ENCODE peak calls at places on chromosomes 2 and 18, in seven cellular contexts. One of them, this sample, is unnamed.

GRCh38 chr2:236676131-236676873 is 106.7 kb downstream of the ACKR3 start:
- DNase-seq in H1: no peak
- DNase-seq in heart left ventricle: no peak
- DNase-seq in transverse colon: no peak
- DNase-seq in colonic mucosa: no peak
- DNase-seq in testis: no peak
- DNase-seq in GM23248: no peak
- DNase-seq in this sample: no peak

GRCh38 chr2:241702155-241702404 is 241 bp downstream of the ING5 start:
- DNase-seq in H1: no peak
- DNase-seq in heart left ventricle: no peak
- DNase-seq in transverse colon: no peak
- DNase-seq in colonic mucosa: no peak
- DNase-seq in testis: no peak
- DNase-seq in GM23248: no peak
- DNase-seq in this sample: no peak

GRCh38 chr2:239288237-239288636 is 112.6 kb downstream of the HDAC4 start:
- DNase-seq in H1: no peak
- DNase-seq in heart left ventricle: no peak
- DNase-seq in transverse colon: no peak
- DNase-seq in colonic mucosa: no peak
- DNase-seq in testis: no peak
- DNase-seq in GM23248: no peak
- DNase-seq in this sample: no peak

GRCh38 chr2:217996345-217996744 is 6.5 kb downstream of the TNS1 start:
- DNase-seq in H1: no peak
- DNase-seq in heart left ventricle: no peak
- DNase-seq in transverse colon: no peak
- DNase-seq in colonic mucosa: peak
- DNase-seq in testis: peak
- DNase-seq in GM23248: peak
- DNase-seq in this sample: no peak

GRCh38 chr2:99648115-99648850 is 158.5 kb upstream of the REV1 start:
- DNase-seq in H1: no peak
- DNase-seq in heart left ventricle: no peak
- DNase-seq in transverse colon: no peak
- DNase-seq in colonic mucosa: no peak
- DNase-seq in testis: peak
- DNase-seq in GM23248: peak
- DNase-seq in this sample: no peak

GRCh38 chr2:225164406-225165048 is 122.3 kb upstream of the DOCK10 start:
- DNase-seq in H1: no peak
- DNase-seq in heart left ventricle: no peak
- DNase-seq in transverse colon: no peak
- DNase-seq in colonic mucosa: no peak
- DNase-seq in testis: no peak
- DNase-seq in GM23248: peak
- DNase-seq in this sample: no peak

GRCh38 chr2:136381722-136382633 is 264.0 kb upstream of the CXCR4 start:
- DNase-seq in H1: no peak
- DNase-seq in heart left ventricle: no peak
- DNase-seq in transverse colon: peak
- DNase-seq in colonic mucosa: no peak
- DNase-seq in testis: no peak
- DNase-seq in GM23248: no peak
- DNase-seq in this sample: no peak

GRCh38 chr2:164981217-164981990 is 26.1 kb upstream of the SLC38A11 start:
- DNase-seq in H1: no peak
- DNase-seq in heart left ventricle: no peak
- DNase-seq in transverse colon: no peak
- DNase-seq in colonic mucosa: no peak
- DNase-seq in testis: no peak
- DNase-seq in GM23248: peak
- DNase-seq in this sample: no peak

GRCh38 chr2:121049921-121050585 is 234.9 kb downstream of the TFCP2L1 start:
- DNase-seq in H1: no peak
- DNase-seq in heart left ventricle: no peak
- DNase-seq in transverse colon: no peak
- DNase-seq in colonic mucosa: no peak
- DNase-seq in testis: no peak
- DNase-seq in GM23248: no peak
- DNase-seq in this sample: no peak

GRCh38 chr2:6968319-6969100 is 51.3 kb downstream of the RNF144A start:
- DNase-seq in H1: no peak
- DNase-seq in heart left ventricle: peak
- DNase-seq in transverse colon: no peak
- DNase-seq in colonic mucosa: no peak
- DNase-seq in testis: no peak
- DNase-seq in GM23248: no peak
- DNase-seq in this sample: no peak

GRCh38 chr2:3104261-3104660 is 273.4 kb downstream of the EIPR1 start:
- DNase-seq in H1: no peak
- DNase-seq in heart left ventricle: no peak
- DNase-seq in transverse colon: no peak
- DNase-seq in colonic mucosa: no peak
- DNase-seq in testis: no peak
- DNase-seq in GM23248: no peak
- DNase-seq in this sample: no peak

GRCh38 chr2:219759801-219760200 is 132.4 kb downstream of the SLC4A3 start:
- DNase-seq in H1: no peak
- DNase-seq in heart left ventricle: no peak
- DNase-seq in transverse colon: no peak
- DNase-seq in colonic mucosa: no peak
- DNase-seq in testis: no peak
- DNase-seq in GM23248: no peak
- DNase-seq in this sample: no peak

GRCh38 chr18:48724455-48724854 is 185.6 kb downstream of the CTIF start:
- DNase-seq in H1: no peak
- DNase-seq in heart left ventricle: no peak
- DNase-seq in transverse colon: peak
- DNase-seq in colonic mucosa: no peak
- DNase-seq in testis: no peak
- DNase-seq in GM23248: no peak
- DNase-seq in this sample: no peak

GRCh38 chr2:16261071-16261470 is 320.7 kb downstream of the MYCN start:
- DNase-seq in H1: no peak
- DNase-seq in heart left ventricle: no peak
- DNase-seq in transverse colon: no peak
- DNase-seq in colonic mucosa: no peak
- DNase-seq in testis: no peak
- DNase-seq in GM23248: no peak
- DNase-seq in this sample: no peak

GRCh38 chr2:45120546-45120945 is 111.3 kb upstream of the SIX2 start:
- DNase-seq in H1: no peak
- DNase-seq in heart left ventricle: no peak
- DNase-seq in transverse colon: no peak
- DNase-seq in colonic mucosa: no peak
- DNase-seq in testis: no peak
- DNase-seq in GM23248: peak
- DNase-seq in this sample: no peak

GRCh38 chr18:944440-944839 is 39.8 kb downstream of the ADCYAP1 start:
- DNase-seq in H1: no peak
- DNase-seq in heart left ventricle: no peak
- DNase-seq in transverse colon: no peak
- DNase-seq in colonic mucosa: no peak
- DNase-seq in testis: peak
- DNase-seq in GM23248: peak
- DNase-seq in this sample: peak

GRCh38 chr2:233414777-233415570 is 60.7 kb downstream of the DGKD start:
- DNase-seq in H1: no peak
- DNase-seq in heart left ventricle: no peak
- DNase-seq in transverse colon: no peak
- DNase-seq in colonic mucosa: peak
- DNase-seq in testis: peak
- DNase-seq in GM23248: peak
- DNase-seq in this sample: no peak

GRCh38 chr2:46117379-46117778 is 179.8 kb upstream of the EPAS1 start:
- DNase-seq in H1: no peak
- DNase-seq in heart left ventricle: no peak
- DNase-seq in transverse colon: no peak
- DNase-seq in colonic mucosa: no peak
- DNase-seq in testis: no peak
- DNase-seq in GM23248: peak
- DNase-seq in this sample: peak

GRCh38 chr18:48947583-48947982 is 3.2 kb downstream of the SMAD7 start:
- DNase-seq in H1: no peak
- DNase-seq in heart left ventricle: peak
- DNase-seq in transverse colon: no peak
- DNase-seq in colonic mucosa: no peak
- DNase-seq in testis: no peak
- DNase-seq in GM23248: peak
- DNase-seq in this sample: no peak

GRCh38 chr2:102540882-102541281 is 67.9 kb downstream of the SLC9A4 start:
- DNase-seq in H1: no peak
- DNase-seq in heart left ventricle: no peak
- DNase-seq in transverse colon: peak
- DNase-seq in colonic mucosa: peak
- DNase-seq in testis: no peak
- DNase-seq in GM23248: no peak
- DNase-seq in this sample: peak

GRCh38 chr2:152441961-152442360 is 107.0 kb downstream of the FMNL2 start:
- DNase-seq in H1: no peak
- DNase-seq in heart left ventricle: no peak
- DNase-seq in transverse colon: no peak
- DNase-seq in colonic mucosa: no peak
- DNase-seq in testis: no peak
- DNase-seq in GM23248: no peak
- DNase-seq in this sample: no peak

GRCh38 chr2:224211821-224212220 is 172.7 kb upstream of the SERPINE2 start:
- DNase-seq in H1: no peak
- DNase-seq in heart left ventricle: no peak
- DNase-seq in transverse colon: no peak
- DNase-seq in colonic mucosa: no peak
- DNase-seq in testis: peak
- DNase-seq in GM23248: peak
- DNase-seq in this sample: no peak

GRCh38 chr18:33372442-33372841 is 68.1 kb downstream of the CCDC178 start:
- DNase-seq in H1: no peak
- DNase-seq in heart left ventricle: no peak
- DNase-seq in transverse colon: no peak
- DNase-seq in colonic mucosa: no peak
- DNase-seq in testis: no peak
- DNase-seq in GM23248: no peak
- DNase-seq in this sample: no peak

GRCh38 chr18:6650756-6651155 is 78.8 kb upstream of the ARHGAP28 start:
- DNase-seq in H1: no peak
- DNase-seq in heart left ventricle: no peak
- DNase-seq in transverse colon: no peak
- DNase-seq in colonic mucosa: no peak
- DNase-seq in testis: no peak
- DNase-seq in GM23248: no peak
- DNase-seq in this sample: no peak

GRCh38 chr18:78069784-78070664 is 820.4 kb downstream of the GALR1 start:
- DNase-seq in H1: no peak
- DNase-seq in heart left ventricle: peak
- DNase-seq in transverse colon: peak
- DNase-seq in colonic mucosa: no peak
- DNase-seq in testis: peak
- DNase-seq in GM23248: no peak
- DNase-seq in this sample: no peak

GRCh38 chr18:74050807-74051206 is 96.8 kb downstream of the FBXO15 start:
- DNase-seq in H1: no peak
- DNase-seq in heart left ventricle: no peak
- DNase-seq in transverse colon: no peak
- DNase-seq in colonic mucosa: no peak
- DNase-seq in testis: no peak
- DNase-seq in GM23248: no peak
- DNase-seq in this sample: no peak
- H3K27ac ChIP-seq in H1: no peak
- H3K27ac ChIP-seq in heart left ventricle: no peak
- H3K27ac ChIP-seq in transverse colon: no peak
- H3K27ac ChIP-seq in colonic mucosa: no peak
- H3K27ac ChIP-seq in testis: no peak
- H3K27ac ChIP-seq in GM23248: no peak
- H3K27ac ChIP-seq in this sample: no peak

GRCh38 chr2:127526142-127526939 is at the start of gene IWS1:
- DNase-seq in H1: peak
- DNase-seq in heart left ventricle: peak
- DNase-seq in transverse colon: peak
- DNase-seq in colonic mucosa: peak
- DNase-seq in testis: peak
- DNase-seq in GM23248: peak
- DNase-seq in this sample: peak

GRCh38 chr2:127530245-127531132 is 4.2 kb upstream of the IWS1 start:
- DNase-seq in H1: no peak
- DNase-seq in heart left ventricle: no peak
- DNase-seq in transverse colon: no peak
- DNase-seq in colonic mucosa: no peak
- DNase-seq in testis: no peak
- DNase-seq in GM23248: peak
- DNase-seq in this sample: no peak

GRCh38 chr2:127531133-127531709 is 4.3 kb upstream of the MYO7B start:
- DNase-seq in H1: no peak
- DNase-seq in heart left ventricle: no peak
- DNase-seq in transverse colon: peak
- DNase-seq in colonic mucosa: no peak
- DNase-seq in testis: no peak
- DNase-seq in GM23248: peak
- DNase-seq in this sample: no peak

GRCh38 chr2:127526940-127527804 is 883 bp upstream of the IWS1 start:
- DNase-seq in H1: no peak
- DNase-seq in heart left ventricle: no peak
- DNase-seq in transverse colon: no peak
- DNase-seq in colonic mucosa: peak
- DNase-seq in testis: no peak
- DNase-seq in GM23248: no peak
- DNase-seq in this sample: peak

GRCh38 chr2:127528487-127528886 is 2.2 kb upstream of the IWS1 start:
- DNase-seq in H1: no peak
- DNase-seq in heart left ventricle: no peak
- DNase-seq in transverse colon: no peak
- DNase-seq in colonic mucosa: no peak
- DNase-seq in testis: no peak
- DNase-seq in GM23248: no peak
- DNase-seq in this sample: no peak
- H3K27ac ChIP-seq in H1: no peak
- H3K27ac ChIP-seq in heart left ventricle: no peak
- H3K27ac ChIP-seq in transverse colon: no peak
- H3K27ac ChIP-seq in colonic mucosa: no peak
- H3K27ac ChIP-seq in testis: no peak
- H3K27ac ChIP-seq in GM23248: no peak
- H3K27ac ChIP-seq in this sample: no peak

GRCh38 chr2:86069783-86070339 is 35.8 kb downstream of the POLR1A start:
- DNase-seq in H1: no peak
- DNase-seq in heart left ventricle: no peak
- DNase-seq in transverse colon: no peak
- DNase-seq in colonic mucosa: no peak
- DNase-seq in testis: no peak
- DNase-seq in GM23248: no peak
- DNase-seq in this sample: no peak
- H3K27ac ChIP-seq in H1: no peak
- H3K27ac ChIP-seq in heart left ventricle: no peak
- H3K27ac ChIP-seq in transverse colon: no peak
- H3K27ac ChIP-seq in colonic mucosa: no peak
- H3K27ac ChIP-seq in testis: no peak
- H3K27ac ChIP-seq in GM23248: no peak
- H3K27ac ChIP-seq in this sample: no peak

DNA sequence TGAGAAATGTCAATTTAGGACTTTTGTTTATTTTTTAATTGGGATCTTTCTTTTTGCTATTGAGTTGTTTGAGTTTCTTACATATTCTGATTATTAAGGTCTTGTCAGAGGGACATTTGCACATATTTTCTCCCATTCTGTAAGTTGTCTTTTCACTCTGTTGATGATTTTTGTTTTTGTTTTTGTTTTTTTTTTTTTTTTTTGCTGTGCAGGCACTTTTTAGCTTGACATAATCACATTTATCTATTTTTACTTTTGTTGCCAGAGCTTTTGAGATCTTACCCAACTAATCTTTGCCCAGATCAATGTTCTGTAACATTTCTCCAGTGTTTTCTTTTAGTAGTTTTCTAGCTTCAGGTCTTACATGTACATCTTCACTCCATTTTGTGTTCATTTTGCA is 166.6 kb downstream of the EPHA4 start:
- DNase-seq in H1: no peak
- DNase-seq in heart left ventricle: no peak
- DNase-seq in transverse colon: no peak
- DNase-seq in colonic mucosa: no peak
- DNase-seq in testis: no peak
- DNase-seq in GM23248: no peak
- DNase-seq in this sample: no peak
- H3K27ac ChIP-seq in H1: no peak
- H3K27ac ChIP-seq in heart left ventricle: no peak
- H3K27ac ChIP-seq in transverse colon: no peak
- H3K27ac ChIP-seq in colonic mucosa: no peak
- H3K27ac ChIP-seq in testis: no peak
- H3K27ac ChIP-seq in GM23248: no peak
- H3K27ac ChIP-seq in this sample: no peak

This sample was measured in epithelial cell of prostate.